ENCODE peak calls at places on chromosomes 2 and 18, in five cellular contexts. J is dorsolateral prefrontal cortex, M is GM12865, L is left lung, R is IMR-90. O is an unnamed sample.

GRCh38 chr2:233217892-233218377 is 33.5 kb upstream of the ATG16L1 start:
- DNase-seq in J (no peak), M (no peak), L (no peak), R (no peak), O (peak)

GRCh38 chr2:44544991-44545390 is 183.2 kb downstream of the CAMKMT start:
- DNase-seq in J (no peak), M (no peak), L (no peak), R (no peak), O (no peak)

GRCh38 chr2:46706264-46706983 is 209.2 kb downstream of the MCFD2 start:
- DNase-seq in J (no peak), M (no peak), L (no peak), R (peak), O (peak)

GRCh38 chr2:64361151-64361938 is 92.6 kb upstream of the LGALSL start:
- DNase-seq in J (no peak), M (no peak), L (no peak), R (no peak), O (no peak)

GRCh38 chr18:77061946-77062517 is 70.6 kb downstream of the MBP start:
- DNase-seq in J (no peak), M (peak), L (peak), R (no peak), O (no peak)

GRCh38 chr2:225165052-225165451 is 122.8 kb upstream of the DOCK10 start:
- DNase-seq in J (no peak), M (no peak), L (no peak), R (peak), O (peak)

GRCh38 chr2:139209586-139209985 is 429.4 kb upstream of the NXPH2 start:
- DNase-seq in J (no peak), M (no peak), L (no peak), R (no peak), O (no peak)

GRCh38 chr2:24919100-24919976 is 699 bp downstream of the ADCY3 start:
- DNase-seq in J (peak), M (peak), L (no peak), R (peak), O (no peak)

GRCh38 chr2:110143982-110144381 is 28.4 kb upstream of the MALL start:
- DNase-seq in J (no peak), M (peak), L (no peak), R (no peak), O (no peak)

GRCh38 chr2:170091461-170091860 is 86.5 kb upstream of the MYO3B start:
- DNase-seq in J (no peak), M (no peak), L (no peak), R (no peak), O (no peak)

GRCh38 chr2:121470917-121471316 is 59.8 kb upstream of the RNU4ATAC start:
- DNase-seq in J (no peak), M (no peak), L (no peak), R (no peak), O (no peak)

GRCh38 chr2:179235463-179236108 is 29.0 kb downstream of the SESTD1 start:
- DNase-seq in J (no peak), M (no peak), L (no peak), R (peak), O (peak)
- H3K4me3 ChIP-seq in J (no peak), M (no peak), L (no peak), R (no peak), O (no peak)

GRCh38 chr2:98298685-98299180 is 47.5 kb upstream of the CNGA3 start:
- DNase-seq in J (no peak), M (no peak), L (no peak), R (no peak), O (no peak)

GRCh38 chr2:98296435-98296834 is 49.8 kb upstream of the CNGA3 start:
- DNase-seq in J (no peak), M (no peak), L (no peak), R (no peak), O (no peak)

GRCh38 chr2:98299506-98299905 is 46.8 kb upstream of the CNGA3 start:
- DNase-seq in J (no peak), M (no peak), L (no peak), R (no peak), O (no peak)

GRCh38 chr2:98297817-98298684 is 48.2 kb upstream of the CNGA3 start:
- DNase-seq in J (no peak), M (no peak), L (no peak), R (no peak), O (no peak)

GRCh38 chr2:98300475-98300874 is 45.8 kb upstream of the CNGA3 start:
- DNase-seq in J (no peak), M (no peak), L (no peak), R (no peak), O (no peak)
- TF ChIP-seq CTCF in J (no peak), M (no peak), L (no peak), R (no peak), O (no peak)

DNA sequence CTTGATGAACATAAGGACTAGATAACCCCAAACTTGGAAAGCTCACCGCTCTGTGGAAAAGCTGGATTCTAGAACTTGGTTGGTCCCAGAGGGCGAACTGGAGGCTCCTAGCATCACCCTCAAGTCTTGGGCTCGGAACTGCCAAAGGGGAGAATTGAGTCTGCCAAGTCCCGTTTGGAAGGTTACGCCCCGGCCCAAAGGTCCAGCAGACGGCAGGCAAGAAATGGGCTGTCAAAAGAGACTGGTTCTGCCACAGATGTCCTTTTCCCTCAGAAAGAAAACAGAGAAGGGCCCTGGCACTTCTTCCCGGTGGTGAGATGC is 182.2 kb downstream of the ANAPC1 start:
- DNase-seq in J (no peak), M (no peak), L (no peak), R (no peak), O (no peak)
- H3K4me3 ChIP-seq in J (no peak), M (no peak), L (no peak), R (no peak), O (no peak)

GRCh38 chr2:70124983-70125480 is 37.8 kb downstream of the PCBP1 start:
- DNase-seq in J (peak), M (peak), L (peak), R (peak), O (peak)
- TF ChIP-seq CTCF in J (no peak), M (no peak), L (no peak), R (no peak), O (no peak)

DNA sequence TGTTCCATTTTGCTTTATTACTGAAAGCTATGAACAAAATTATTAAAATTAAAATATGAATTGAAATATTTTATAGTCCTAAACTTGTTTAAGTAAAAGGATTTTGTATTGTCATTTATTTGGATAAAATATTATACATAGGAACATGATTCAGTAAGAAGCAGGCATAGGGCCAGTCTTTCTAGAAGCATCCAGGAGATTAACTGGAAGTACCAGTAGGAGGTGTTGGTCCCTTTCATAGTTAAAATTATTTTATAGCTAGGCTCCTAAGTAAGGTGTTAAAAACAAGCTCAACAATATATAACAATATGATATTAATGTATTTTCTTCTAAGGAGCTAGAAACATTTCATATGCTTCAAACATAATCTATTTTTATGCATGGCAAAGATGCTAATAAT is 43.7 kb downstream of the FIGN start:
- DNase-seq in J (no peak), M (no peak), L (no peak), R (no peak), O (peak)
- H3K4me3 ChIP-seq in J (no peak), M (no peak), L (no peak), R (no peak), O (no peak)